ENCODE peak calls at places on chromosomes 16 and 17, in nine cellular contexts. One of them, this sample, is unnamed.
A peak's percentile ranks its signal among the peaks of the same experiment; 100 is the strongest.

GRCh38 chr16:2019500-2019899 is at the start of gene NPW:
- DNase-seq in Right ventricle myocardium inferior: no peak
- DNase-seq in substantia nigra: no peak
- DNase-seq in GM18507: no peak
- DNase-seq in esophagus squamous epithelium: no peak
- DNase-seq in caudate nucleus: no peak
- DNase-seq in anterior cingulate cortex: no peak
- DNase-seq in thoracic aorta: no peak
- DNase-seq in retina: no peak
- DNase-seq in this sample: no peak

GRCh38 chr17:68861602-68862001 is 93.6 kb downstream of the ABCA8 start:
- DNase-seq in GM18507: no peak
- DNase-seq in retina: no peak
- DNase-seq in caudate nucleus: no peak
- DNase-seq in Right ventricle myocardium inferior: no peak
- DNase-seq in substantia nigra: no peak
- DNase-seq in esophagus squamous epithelium: no peak
- DNase-seq in thoracic aorta: no peak
- DNase-seq in anterior cingulate cortex: no peak
- DNase-seq in this sample: no peak

GRCh38 chr16:88826070-88826840 is 14.5 kb upstream of the APRT start:
- DNase-seq in GM18507: no peak
- DNase-seq in esophagus squamous epithelium: no peak
- DNase-seq in substantia nigra: no peak
- DNase-seq in Right ventricle myocardium inferior: no peak
- DNase-seq in retina: no peak
- DNase-seq in anterior cingulate cortex: no peak
- DNase-seq in caudate nucleus: no peak
- DNase-seq in thoracic aorta: no peak
- DNase-seq in this sample: no peak

GRCh38 chr16:83994087-83994486 is 26.0 kb downstream of the NECAB2 start:
- DNase-seq in substantia nigra: no peak
- DNase-seq in retina: no peak
- DNase-seq in thoracic aorta: no peak
- DNase-seq in anterior cingulate cortex: no peak
- DNase-seq in GM18507: no peak
- DNase-seq in caudate nucleus: no peak
- DNase-seq in esophagus squamous epithelium: no peak
- DNase-seq in Right ventricle myocardium inferior: peak; percentile 55
- DNase-seq in this sample: peak; percentile 11

GRCh38 chr17:45020354-45021138 is 30.9 kb downstream of the DCAKD start:
- DNase-seq in Right ventricle myocardium inferior: no peak
- DNase-seq in retina: peak; percentile 77
- DNase-seq in substantia nigra: no peak
- DNase-seq in thoracic aorta: no peak
- DNase-seq in GM18507: no peak
- DNase-seq in caudate nucleus: no peak
- DNase-seq in anterior cingulate cortex: peak; percentile 13
- DNase-seq in esophagus squamous epithelium: no peak
- DNase-seq in this sample: no peak

GRCh38 chr16:77788196-77789084 is at the start of gene VAT1L:
- DNase-seq in caudate nucleus: peak; percentile 38
- DNase-seq in anterior cingulate cortex: peak; percentile 67
- DNase-seq in esophagus squamous epithelium: no peak
- DNase-seq in thoracic aorta: no peak
- DNase-seq in substantia nigra: peak; percentile 65
- DNase-seq in retina: peak; percentile 96
- DNase-seq in GM18507: no peak
- DNase-seq in Right ventricle myocardium inferior: no peak
- DNase-seq in this sample: peak; percentile 43

GRCh38 chr16:23801387-23801786 is 34.4 kb upstream of the PRKCB start:
- DNase-seq in retina: peak; percentile 43
- DNase-seq in caudate nucleus: peak; percentile 18
- DNase-seq in thoracic aorta: peak; percentile 8
- DNase-seq in esophagus squamous epithelium: no peak
- DNase-seq in GM18507: peak; percentile 54
- DNase-seq in substantia nigra: peak; percentile 78
- DNase-seq in anterior cingulate cortex: peak; percentile 36
- DNase-seq in Right ventricle myocardium inferior: peak; percentile 80
- DNase-seq in this sample: peak; percentile 84

GRCh38 chr16:72811188-72811720 is 236.7 kb downstream of the ZFHX3 start:
- DNase-seq in anterior cingulate cortex: no peak
- DNase-seq in Right ventricle myocardium inferior: no peak
- DNase-seq in substantia nigra: no peak
- DNase-seq in esophagus squamous epithelium: no peak
- DNase-seq in retina: no peak
- DNase-seq in GM18507: no peak
- DNase-seq in caudate nucleus: no peak
- DNase-seq in thoracic aorta: no peak
- DNase-seq in this sample: no peak

This sample was measured in pons.